ENCODE peak calls at places on chromosome 5, in four cellular contexts. One of them, this sample, is unnamed.

GRCh38 chr5:71456362-71456743 is 902 bp downstream of the BDP1 start:
- DNase-seq in DND-41: no peak
- DNase-seq in stomach: no peak
- DNase-seq in vagina: no peak
- DNase-seq in this sample: no peak

GRCh38 chr5:124277767-124278536 is 468.5 kb downstream of the ZNF608 start:
- DNase-seq in DND-41: no peak
- DNase-seq in stomach: no peak
- DNase-seq in vagina: no peak
- DNase-seq in this sample: no peak

GRCh38 chr5:36770125-36770524 is 106.4 kb upstream of the NIPBL start:
- DNase-seq in DND-41: no peak
- DNase-seq in stomach: no peak
- DNase-seq in vagina: no peak
- DNase-seq in this sample: no peak

GRCh38 chr5:102959055-102959454 is 160.9 kb downstream of the GIN1 start:
- DNase-seq in DND-41: no peak
- DNase-seq in stomach: no peak
- DNase-seq in vagina: no peak
- DNase-seq in this sample: no peak

GRCh38 chr5:68369436-68370125 is 154.0 kb downstream of the PIK3R1 start:
- DNase-seq in DND-41: peak
- DNase-seq in stomach: no peak
- DNase-seq in vagina: no peak
- DNase-seq in this sample: no peak

GRCh38 chr5:115685966-115686691 is 60.3 kb upstream of the TMED7 start:
- DNase-seq in DND-41: no peak
- DNase-seq in stomach: no peak
- DNase-seq in vagina: no peak
- DNase-seq in this sample: no peak

GRCh38 chr5:134006119-134006514 is 1.3 kb upstream of the VDAC1 start:
- DNase-seq in DND-41: no peak
- DNase-seq in stomach: no peak
- DNase-seq in vagina: no peak
- DNase-seq in this sample: no peak

GRCh38 chr5:7392401-7393024 is 3.4 kb upstream of the ADCY2 start:
- DNase-seq in DND-41: no peak
- DNase-seq in stomach: no peak
- DNase-seq in vagina: no peak
- DNase-seq in this sample: no peak

GRCh38 chr5:54148858-54149257 is 161.5 kb downstream of the ARL15 start:
- DNase-seq in DND-41: no peak
- DNase-seq in stomach: no peak
- DNase-seq in vagina: no peak
- DNase-seq in this sample: no peak

GRCh38 chr5:10288600-10289213 is 19.0 kb downstream of the CMBL start:
- DNase-seq in DND-41: peak
- DNase-seq in stomach: peak
- DNase-seq in vagina: no peak
- DNase-seq in this sample: no peak

GRCh38 chr5:71483355-71483754 is 27.9 kb downstream of the BDP1 start:
- DNase-seq in DND-41: no peak
- DNase-seq in stomach: no peak
- DNase-seq in vagina: no peak
- DNase-seq in this sample: no peak

GRCh38 chr5:156155638-156156037 is 171.3 kb upstream of the SGCD start:
- DNase-seq in DND-41: no peak
- DNase-seq in stomach: no peak
- DNase-seq in vagina: no peak
- DNase-seq in this sample: no peak

GRCh38 chr5:65808818-65809217 is 86.8 kb downstream of the NLN start:
- DNase-seq in DND-41: no peak
- DNase-seq in stomach: no peak
- DNase-seq in vagina: no peak
- DNase-seq in this sample: no peak

GRCh38 chr5:134139377-134139851 is 24.9 kb downstream of the TCF7 start:
- DNase-seq in DND-41: peak
- DNase-seq in stomach: peak
- DNase-seq in vagina: peak
- DNase-seq in this sample: peak

GRCh38 chr5:113375492-113376060 is 59.2 kb downstream of the TSSK1B start:
- DNase-seq in DND-41: peak
- DNase-seq in stomach: no peak
- DNase-seq in vagina: no peak
- DNase-seq in this sample: no peak

GRCh38 chr5:142561029-142561428 is 124.9 kb downstream of the FGF1 start:
- DNase-seq in DND-41: no peak
- DNase-seq in stomach: no peak
- DNase-seq in vagina: no peak
- DNase-seq in this sample: no peak

GRCh38 chr5:107361945-107362344 is 308.8 kb downstream of the EFNA5 start:
- DNase-seq in DND-41: no peak
- DNase-seq in stomach: no peak
- DNase-seq in vagina: no peak
- DNase-seq in this sample: no peak

GRCh38 chr5:149829954-149830353 is 99.8 kb downstream of the PPARGC1B start:
- DNase-seq in DND-41: no peak
- DNase-seq in stomach: no peak
- DNase-seq in vagina: no peak
- DNase-seq in this sample: no peak

GRCh38 chr5:152164860-152165259 is 240.2 kb upstream of the GLRA1 start:
- DNase-seq in DND-41: no peak
- DNase-seq in stomach: no peak
- DNase-seq in vagina: no peak
- DNase-seq in this sample: no peak

GRCh38 chr5:17223375-17224185 is 6.1 kb downstream of the BASP1 start:
- DNase-seq in DND-41: no peak
- DNase-seq in stomach: no peak
- DNase-seq in vagina: no peak
- DNase-seq in this sample: no peak

GRCh38 chr5:14063117-14063516 is 80.0 kb upstream of the TRIO start:
- DNase-seq in DND-41: no peak
- DNase-seq in stomach: no peak
- DNase-seq in vagina: no peak
- DNase-seq in this sample: no peak

GRCh38 chr5:160083501-160083900 is 35.7 kb downstream of the PWWP2A start:
- DNase-seq in DND-41: no peak
- DNase-seq in stomach: no peak
- DNase-seq in vagina: no peak
- DNase-seq in this sample: no peak

GRCh38 chr5:92800360-92800759 is 780.7 kb downstream of the NR2F1-AS1 start:
- DNase-seq in DND-41: no peak
- DNase-seq in stomach: no peak
- DNase-seq in vagina: no peak
- DNase-seq in this sample: no peak

GRCh38 chr5:75507841-75508240 is 3.6 kb downstream of the CERT1 start:
- DNase-seq in DND-41: no peak
- DNase-seq in stomach: no peak
- DNase-seq in vagina: no peak
- DNase-seq in this sample: no peak

GRCh38 chr5:177364159-177364962 is 6.6 kb downstream of the RGS14 start:
- DNase-seq in DND-41: no peak
- DNase-seq in stomach: no peak
- DNase-seq in vagina: no peak
- DNase-seq in this sample: no peak

GRCh38 chr5:176609724-176610429 is at the start of gene GPRIN1:
- DNase-seq in DND-41: peak
- DNase-seq in stomach: peak
- DNase-seq in vagina: no peak
- DNase-seq in this sample: no peak

GRCh38 chr5:87729786-87730185 is 317.1 kb upstream of the CCNH start:
- DNase-seq in DND-41: no peak
- DNase-seq in stomach: no peak
- DNase-seq in vagina: no peak
- DNase-seq in this sample: no peak

GRCh38 chr5:181187500-181188213 is 17.3 kb downstream of the TRIM7 start:
- DNase-seq in DND-41: peak
- DNase-seq in stomach: peak
- DNase-seq in vagina: no peak
- DNase-seq in this sample: peak

GRCh38 chr5:72702881-72703434 is 113.5 kb upstream of the TNPO1 start:
- DNase-seq in DND-41: no peak
- DNase-seq in stomach: no peak
- DNase-seq in vagina: no peak
- DNase-seq in this sample: no peak

GRCh38 chr5:119290161-119290569 is 65.7 kb upstream of the TNFAIP8 start:
- DNase-seq in DND-41: peak
- DNase-seq in stomach: no peak
- DNase-seq in vagina: no peak
- DNase-seq in this sample: no peak

GRCh38 chr5:87400305-87400899 is 12.3 kb downstream of the CCNH start:
- DNase-seq in DND-41: no peak
- DNase-seq in stomach: no peak
- DNase-seq in vagina: no peak
- DNase-seq in this sample: no peak

GRCh38 chr5:139652788-139653241 is 4.7 kb downstream of the CXXC5 start:
- DNase-seq in DND-41: no peak
- DNase-seq in stomach: no peak
- DNase-seq in vagina: no peak
- DNase-seq in this sample: no peak

GRCh38 chr5:111830333-111830732 is 73.3 kb upstream of the NREP start:
- DNase-seq in DND-41: no peak
- DNase-seq in stomach: no peak
- DNase-seq in vagina: no peak
- DNase-seq in this sample: no peak

GRCh38 chr5:61653802-61654580 is 321.9 kb downstream of the ZSWIM6 start:
- DNase-seq in DND-41: no peak
- DNase-seq in stomach: no peak
- DNase-seq in vagina: no peak
- DNase-seq in this sample: no peak

GRCh38 chr5:179278546-179278945 is 66.7 kb downstream of the ADAMTS2 start:
- DNase-seq in DND-41: no peak
- DNase-seq in stomach: no peak
- DNase-seq in vagina: no peak
- DNase-seq in this sample: no peak

GRCh38 chr5:132662925-132663770 is 5.2 kb downstream of the IL13 start:
- DNase-seq in DND-41: peak
- DNase-seq in stomach: peak
- DNase-seq in vagina: no peak
- DNase-seq in this sample: peak

GRCh38 chr5:80127037-80127642 is 92.0 kb downstream of the THBS4 start:
- DNase-seq in DND-41: no peak
- DNase-seq in stomach: no peak
- DNase-seq in vagina: no peak
- DNase-seq in this sample: no peak

GRCh38 chr5:80566711-80567259 is 3.3 kb downstream of the ANKRD34B start:
- DNase-seq in DND-41: no peak
- DNase-seq in stomach: no peak
- DNase-seq in vagina: no peak
- DNase-seq in this sample: no peak

GRCh38 chr5:138439537-138440225 is 824 bp downstream of the REEP2 start:
- DNase-seq in DND-41: no peak
- DNase-seq in stomach: no peak
- DNase-seq in vagina: peak
- DNase-seq in this sample: no peak
- H3K4me3 ChIP-seq in DND-41: peak
- H3K4me3 ChIP-seq in stomach: peak
- H3K4me3 ChIP-seq in vagina: peak
- H3K4me3 ChIP-seq in this sample: peak

DNA sequence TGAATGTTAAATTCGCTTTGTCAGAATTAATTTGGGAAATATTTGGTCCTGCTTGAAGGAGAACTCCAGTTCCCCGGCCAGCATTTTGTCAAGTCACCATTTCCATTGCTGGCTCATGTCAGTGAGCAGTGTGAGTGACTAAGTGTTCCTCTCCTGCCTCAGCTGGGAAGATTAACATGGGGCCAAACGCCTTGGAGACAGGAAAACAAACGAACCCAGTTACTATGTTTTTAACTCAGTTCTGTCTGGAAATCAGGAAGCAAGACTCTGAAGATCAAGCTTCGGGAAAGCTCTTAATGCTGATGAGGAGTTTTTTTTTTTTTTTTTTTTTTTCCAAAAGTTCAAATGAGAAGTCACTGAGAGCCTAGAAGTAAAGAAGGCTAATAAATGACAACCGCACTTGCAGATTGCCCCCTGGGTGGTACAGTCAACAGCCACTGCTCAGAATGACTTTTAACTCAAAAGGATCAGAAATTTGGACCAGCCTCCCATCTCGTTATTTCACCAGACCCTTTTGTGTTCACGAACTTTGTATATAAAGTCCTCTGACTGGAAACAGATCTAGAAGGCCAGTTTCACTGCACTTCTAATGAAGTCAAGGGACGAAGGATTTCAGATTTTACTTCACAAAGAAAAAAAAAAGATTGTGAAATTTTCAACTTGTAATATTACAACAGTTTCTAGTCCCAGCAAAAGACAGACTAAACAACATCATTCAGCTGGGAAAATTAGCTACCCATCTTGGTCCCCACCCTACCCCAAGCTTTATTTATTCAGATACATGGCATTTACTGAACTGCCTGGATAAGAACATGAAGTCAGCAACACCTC is 121.3 kb downstream of the LHFPL2 start:
- DNase-seq in DND-41: no peak
- DNase-seq in stomach: no peak
- DNase-seq in vagina: no peak
- DNase-seq in this sample: peak
- H3K27ac ChIP-seq in DND-41: no peak
- H3K27ac ChIP-seq in stomach: peak
- H3K27ac ChIP-seq in vagina: peak
- H3K27ac ChIP-seq in this sample: peak

GRCh38 chr5:171392585-171393159 is 5.0 kb downstream of the NPM1 start:
- DNase-seq in DND-41: no peak
- DNase-seq in stomach: no peak
- DNase-seq in vagina: no peak
- DNase-seq in this sample: no peak
- TF ChIP-seq CTCF in DND-41: no peak
- TF ChIP-seq CTCF in stomach: no peak
- TF ChIP-seq CTCF in vagina: no peak
- TF ChIP-seq CTCF in this sample: no peak

DNA sequence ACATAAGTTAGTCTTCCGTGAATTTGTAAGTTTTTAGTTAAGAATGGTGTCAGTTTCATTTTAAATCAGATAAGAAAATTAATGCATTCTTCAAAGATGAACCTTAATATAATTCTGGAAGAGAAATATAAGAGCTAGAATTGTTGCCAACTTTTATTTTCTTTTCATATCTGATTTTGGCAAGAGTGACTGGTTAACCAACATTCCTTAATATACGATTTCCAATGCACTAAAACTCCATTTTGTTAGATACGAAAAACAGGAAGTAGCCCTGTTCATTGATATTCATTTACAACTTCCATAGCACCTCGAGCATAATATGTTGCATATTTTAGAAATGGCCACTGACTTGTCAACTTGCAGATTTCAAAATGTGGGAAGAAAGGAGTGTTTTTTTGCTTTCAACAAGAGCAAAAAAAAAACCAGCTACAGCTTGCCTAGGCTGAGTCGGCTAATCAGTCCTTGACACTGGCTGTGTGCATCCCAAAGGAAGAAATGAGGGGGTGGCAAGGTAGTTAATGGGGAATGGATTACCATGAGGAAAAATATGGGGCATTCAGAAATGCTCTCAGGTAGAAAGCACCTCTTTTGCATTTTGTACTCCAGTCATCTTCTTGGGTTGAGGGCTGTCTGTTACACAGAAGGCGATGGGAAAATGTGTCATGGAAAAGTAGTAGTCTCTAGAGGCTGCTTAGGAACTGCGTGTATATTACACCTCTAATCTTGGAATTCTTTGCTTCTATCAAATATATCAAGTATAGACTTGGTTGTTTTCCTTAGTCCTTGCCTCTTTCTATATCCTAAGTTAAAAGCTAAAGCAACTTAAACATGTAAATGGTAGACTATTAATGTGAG is 3.9 kb downstream of the MAP3K1 start:
- DNase-seq in DND-41: no peak
- DNase-seq in stomach: no peak
- DNase-seq in vagina: no peak
- DNase-seq in this sample: no peak
- H3K4me3 ChIP-seq in DND-41: no peak
- H3K4me3 ChIP-seq in stomach: peak
- H3K4me3 ChIP-seq in vagina: peak
- H3K4me3 ChIP-seq in this sample: peak